ENCODE peak calls at places on chromosome 2, in four cellular contexts. One of them, this sample, is unnamed.

GRCh38 chr2:174343638-174344455 is 9.1 kb downstream of the SP9 start:
- DNase-seq in CD8-positive, alpha-beta memory T cell: no peak
- DNase-seq in adrenal gland: no peak
- DNase-seq in stimulated activated CD8-positive, alpha-beta memory T cell treated with anti-CD3 and anti-CD28 coated beads, Interleukin-15, amount 100 ng/mL, for 24 hours: no peak
- DNase-seq in this sample: no peak

GRCh38 chr2:6865346-6866238 is at the start of gene CMPK2:
- DNase-seq in CD8-positive, alpha-beta memory T cell: peak
- DNase-seq in adrenal gland: peak
- DNase-seq in stimulated activated CD8-positive, alpha-beta memory T cell treated with anti-CD3 and anti-CD28 coated beads, Interleukin-15, amount 100 ng/mL, for 24 hours: peak
- DNase-seq in this sample: peak

GRCh38 chr2:29360016-29360784 is 245.0 kb downstream of the CLIP4 start:
- DNase-seq in CD8-positive, alpha-beta memory T cell: no peak
- DNase-seq in adrenal gland: no peak
- DNase-seq in stimulated activated CD8-positive, alpha-beta memory T cell treated with anti-CD3 and anti-CD28 coated beads, Interleukin-15, amount 100 ng/mL, for 24 hours: no peak
- DNase-seq in this sample: no peak

GRCh38 chr2:212387146-212387545 is 151.5 kb downstream of the ERBB4 start:
- DNase-seq in CD8-positive, alpha-beta memory T cell: no peak
- DNase-seq in adrenal gland: no peak
- DNase-seq in stimulated activated CD8-positive, alpha-beta memory T cell treated with anti-CD3 and anti-CD28 coated beads, Interleukin-15, amount 100 ng/mL, for 24 hours: no peak
- DNase-seq in this sample: no peak

GRCh38 chr2:30109856-30110255 is 37.0 kb upstream of the YPEL5 start:
- DNase-seq in CD8-positive, alpha-beta memory T cell: no peak
- DNase-seq in adrenal gland: no peak
- DNase-seq in stimulated activated CD8-positive, alpha-beta memory T cell treated with anti-CD3 and anti-CD28 coated beads, Interleukin-15, amount 100 ng/mL, for 24 hours: no peak
- DNase-seq in this sample: no peak

GRCh38 chr2:133993160-133993559 is 260.7 kb upstream of the MGAT5 start:
- DNase-seq in CD8-positive, alpha-beta memory T cell: no peak
- DNase-seq in adrenal gland: no peak
- DNase-seq in stimulated activated CD8-positive, alpha-beta memory T cell treated with anti-CD3 and anti-CD28 coated beads, Interleukin-15, amount 100 ng/mL, for 24 hours: no peak
- DNase-seq in this sample: no peak

GRCh38 chr2:240250985-240251847 is 110.8 kb upstream of the OTOS start:
- DNase-seq in CD8-positive, alpha-beta memory T cell: no peak
- DNase-seq in adrenal gland: peak
- DNase-seq in stimulated activated CD8-positive, alpha-beta memory T cell treated with anti-CD3 and anti-CD28 coated beads, Interleukin-15, amount 100 ng/mL, for 24 hours: no peak
- DNase-seq in this sample: peak

GRCh38 chr2:113799375-113799774 is 42.9 kb upstream of the SLC35F5 start:
- DNase-seq in CD8-positive, alpha-beta memory T cell: no peak
- DNase-seq in adrenal gland: no peak
- DNase-seq in stimulated activated CD8-positive, alpha-beta memory T cell treated with anti-CD3 and anti-CD28 coated beads, Interleukin-15, amount 100 ng/mL, for 24 hours: no peak
- DNase-seq in this sample: no peak

GRCh38 chr2:3633982-3634630 is 23.9 kb upstream of the ALLC start:
- DNase-seq in CD8-positive, alpha-beta memory T cell: no peak
- DNase-seq in adrenal gland: no peak
- DNase-seq in stimulated activated CD8-positive, alpha-beta memory T cell treated with anti-CD3 and anti-CD28 coated beads, Interleukin-15, amount 100 ng/mL, for 24 hours: no peak
- DNase-seq in this sample: peak

GRCh38 chr2:79874015-79874414 is 361.2 kb downstream of the CTNNA2 start:
- DNase-seq in CD8-positive, alpha-beta memory T cell: no peak
- DNase-seq in adrenal gland: no peak
- DNase-seq in stimulated activated CD8-positive, alpha-beta memory T cell treated with anti-CD3 and anti-CD28 coated beads, Interleukin-15, amount 100 ng/mL, for 24 hours: no peak
- DNase-seq in this sample: no peak

GRCh38 chr2:201618744-201619654 is 24.3 kb downstream of the TMEM237 start:
- DNase-seq in CD8-positive, alpha-beta memory T cell: no peak
- DNase-seq in adrenal gland: peak
- DNase-seq in stimulated activated CD8-positive, alpha-beta memory T cell treated with anti-CD3 and anti-CD28 coated beads, Interleukin-15, amount 100 ng/mL, for 24 hours: no peak
- DNase-seq in this sample: peak

GRCh38 chr2:232816656-232817055 is 40.3 kb upstream of the KCNJ13 start:
- DNase-seq in CD8-positive, alpha-beta memory T cell: no peak
- DNase-seq in adrenal gland: no peak
- DNase-seq in stimulated activated CD8-positive, alpha-beta memory T cell treated with anti-CD3 and anti-CD28 coated beads, Interleukin-15, amount 100 ng/mL, for 24 hours: no peak
- DNase-seq in this sample: no peak

GRCh38 chr2:232839680-232840079 is 30.4 kb upstream of the SNORC start:
- DNase-seq in CD8-positive, alpha-beta memory T cell: no peak
- DNase-seq in adrenal gland: peak
- DNase-seq in stimulated activated CD8-positive, alpha-beta memory T cell treated with anti-CD3 and anti-CD28 coated beads, Interleukin-15, amount 100 ng/mL, for 24 hours: no peak
- DNase-seq in this sample: no peak

GRCh38 chr2:127083819-127084503 is 23.0 kb downstream of the BIN1 start:
- DNase-seq in CD8-positive, alpha-beta memory T cell: no peak
- DNase-seq in adrenal gland: peak
- DNase-seq in stimulated activated CD8-positive, alpha-beta memory T cell treated with anti-CD3 and anti-CD28 coated beads, Interleukin-15, amount 100 ng/mL, for 24 hours: no peak
- DNase-seq in this sample: peak

GRCh38 chr2:155895016-155895415 is 437.5 kb downstream of the NR4A2 start:
- DNase-seq in CD8-positive, alpha-beta memory T cell: no peak
- DNase-seq in adrenal gland: no peak
- DNase-seq in stimulated activated CD8-positive, alpha-beta memory T cell treated with anti-CD3 and anti-CD28 coated beads, Interleukin-15, amount 100 ng/mL, for 24 hours: no peak
- DNase-seq in this sample: no peak

GRCh38 chr2:176931588-176932563 is 280.7 kb upstream of the HNRNPA3 start:
- DNase-seq in CD8-positive, alpha-beta memory T cell: peak
- DNase-seq in adrenal gland: no peak
- DNase-seq in stimulated activated CD8-positive, alpha-beta memory T cell treated with anti-CD3 and anti-CD28 coated beads, Interleukin-15, amount 100 ng/mL, for 24 hours: no peak
- DNase-seq in this sample: no peak

GRCh38 chr2:78686754-78687153 is 338.7 kb upstream of the REG3G start:
- DNase-seq in CD8-positive, alpha-beta memory T cell: no peak
- DNase-seq in adrenal gland: no peak
- DNase-seq in stimulated activated CD8-positive, alpha-beta memory T cell treated with anti-CD3 and anti-CD28 coated beads, Interleukin-15, amount 100 ng/mL, for 24 hours: no peak
- DNase-seq in this sample: no peak

GRCh38 chr2:4715065-4715464 is 977.1 kb upstream of the SOX11 start:
- DNase-seq in CD8-positive, alpha-beta memory T cell: no peak
- DNase-seq in adrenal gland: no peak
- DNase-seq in stimulated activated CD8-positive, alpha-beta memory T cell treated with anti-CD3 and anti-CD28 coated beads, Interleukin-15, amount 100 ng/mL, for 24 hours: no peak
- DNase-seq in this sample: no peak

GRCh38 chr2:127941461-127941860 is 55.7 kb upstream of the AMMECR1L start:
- DNase-seq in CD8-positive, alpha-beta memory T cell: no peak
- DNase-seq in adrenal gland: no peak
- DNase-seq in stimulated activated CD8-positive, alpha-beta memory T cell treated with anti-CD3 and anti-CD28 coated beads, Interleukin-15, amount 100 ng/mL, for 24 hours: no peak
- DNase-seq in this sample: no peak

GRCh38 chr2:182652326-182652725 is 63.7 kb upstream of the DNAJC10 start:
- DNase-seq in CD8-positive, alpha-beta memory T cell: no peak
- DNase-seq in adrenal gland: no peak
- DNase-seq in stimulated activated CD8-positive, alpha-beta memory T cell treated with anti-CD3 and anti-CD28 coated beads, Interleukin-15, amount 100 ng/mL, for 24 hours: no peak
- DNase-seq in this sample: no peak

GRCh38 chr2:173999272-173999671 is 34.1 kb upstream of the SP3 start:
- DNase-seq in CD8-positive, alpha-beta memory T cell: no peak
- DNase-seq in adrenal gland: no peak
- DNase-seq in stimulated activated CD8-positive, alpha-beta memory T cell treated with anti-CD3 and anti-CD28 coated beads, Interleukin-15, amount 100 ng/mL, for 24 hours: no peak
- DNase-seq in this sample: peak

GRCh38 chr2:227488045-227488444 is 16.1 kb downstream of the AGFG1 start:
- DNase-seq in CD8-positive, alpha-beta memory T cell: no peak
- DNase-seq in adrenal gland: no peak
- DNase-seq in stimulated activated CD8-positive, alpha-beta memory T cell treated with anti-CD3 and anti-CD28 coated beads, Interleukin-15, amount 100 ng/mL, for 24 hours: no peak
- DNase-seq in this sample: no peak

GRCh38 chr2:105442056-105442455 is 43.2 kb upstream of the FHL2 start:
- DNase-seq in CD8-positive, alpha-beta memory T cell: no peak
- DNase-seq in adrenal gland: no peak
- DNase-seq in stimulated activated CD8-positive, alpha-beta memory T cell treated with anti-CD3 and anti-CD28 coated beads, Interleukin-15, amount 100 ng/mL, for 24 hours: no peak
- DNase-seq in this sample: no peak

GRCh38 chr2:171159326-171160118 is 1.2 kb downstream of the TLK1 start:
- DNase-seq in CD8-positive, alpha-beta memory T cell: peak
- DNase-seq in adrenal gland: peak
- DNase-seq in stimulated activated CD8-positive, alpha-beta memory T cell treated with anti-CD3 and anti-CD28 coated beads, Interleukin-15, amount 100 ng/mL, for 24 hours: peak
- DNase-seq in this sample: peak

GRCh38 chr2:173555833-173556232 is 201.2 kb downstream of the CDCA7 start:
- DNase-seq in CD8-positive, alpha-beta memory T cell: no peak
- DNase-seq in adrenal gland: no peak
- DNase-seq in stimulated activated CD8-positive, alpha-beta memory T cell treated with anti-CD3 and anti-CD28 coated beads, Interleukin-15, amount 100 ng/mL, for 24 hours: no peak
- DNase-seq in this sample: no peak

GRCh38 chr2:106995560-106995959 is 109.6 kb upstream of the ST6GAL2 start:
- DNase-seq in CD8-positive, alpha-beta memory T cell: no peak
- DNase-seq in adrenal gland: no peak
- DNase-seq in stimulated activated CD8-positive, alpha-beta memory T cell treated with anti-CD3 and anti-CD28 coated beads, Interleukin-15, amount 100 ng/mL, for 24 hours: no peak
- DNase-seq in this sample: no peak

GRCh38 chr2:37898448-37898847 is 26.6 kb upstream of the RMDN2 start:
- DNase-seq in CD8-positive, alpha-beta memory T cell: no peak
- DNase-seq in adrenal gland: no peak
- DNase-seq in stimulated activated CD8-positive, alpha-beta memory T cell treated with anti-CD3 and anti-CD28 coated beads, Interleukin-15, amount 100 ng/mL, for 24 hours: no peak
- DNase-seq in this sample: no peak

GRCh38 chr2:169748316-169748715 is 14.7 kb downstream of the KLHL23 start:
- DNase-seq in CD8-positive, alpha-beta memory T cell: no peak
- DNase-seq in adrenal gland: no peak
- DNase-seq in stimulated activated CD8-positive, alpha-beta memory T cell treated with anti-CD3 and anti-CD28 coated beads, Interleukin-15, amount 100 ng/mL, for 24 hours: no peak
- DNase-seq in this sample: no peak

GRCh38 chr2:60530660-60531276 is 22.7 kb downstream of the BCL11A start:
- DNase-seq in CD8-positive, alpha-beta memory T cell: no peak
- DNase-seq in adrenal gland: peak
- DNase-seq in stimulated activated CD8-positive, alpha-beta memory T cell treated with anti-CD3 and anti-CD28 coated beads, Interleukin-15, amount 100 ng/mL, for 24 hours: no peak
- DNase-seq in this sample: peak

GRCh38 chr2:36708119-36708741 is 11.7 kb downstream of the VIT start:
- DNase-seq in CD8-positive, alpha-beta memory T cell: no peak
- DNase-seq in adrenal gland: no peak
- DNase-seq in stimulated activated CD8-positive, alpha-beta memory T cell treated with anti-CD3 and anti-CD28 coated beads, Interleukin-15, amount 100 ng/mL, for 24 hours: no peak
- DNase-seq in this sample: no peak

GRCh38 chr2:65868177-65868576 is 435.8 kb upstream of the SPRED2 start:
- DNase-seq in CD8-positive, alpha-beta memory T cell: no peak
- DNase-seq in adrenal gland: no peak
- DNase-seq in stimulated activated CD8-positive, alpha-beta memory T cell treated with anti-CD3 and anti-CD28 coated beads, Interleukin-15, amount 100 ng/mL, for 24 hours: no peak
- DNase-seq in this sample: no peak

GRCh38 chr2:12824304-12824761 is 107.6 kb downstream of the TRIB2 start:
- DNase-seq in CD8-positive, alpha-beta memory T cell: no peak
- DNase-seq in adrenal gland: peak
- DNase-seq in stimulated activated CD8-positive, alpha-beta memory T cell treated with anti-CD3 and anti-CD28 coated beads, Interleukin-15, amount 100 ng/mL, for 24 hours: no peak
- DNase-seq in this sample: peak

GRCh38 chr2:221969830-221970144 is 329.0 kb downstream of the PAX3 start:
- DNase-seq in CD8-positive, alpha-beta memory T cell: no peak
- DNase-seq in adrenal gland: no peak
- DNase-seq in stimulated activated CD8-positive, alpha-beta memory T cell treated with anti-CD3 and anti-CD28 coated beads, Interleukin-15, amount 100 ng/mL, for 24 hours: no peak
- DNase-seq in this sample: no peak

GRCh38 chr2:54106631-54107454 is 8.6 kb upstream of the ACYP2 start:
- DNase-seq in CD8-positive, alpha-beta memory T cell: no peak
- DNase-seq in adrenal gland: peak
- DNase-seq in stimulated activated CD8-positive, alpha-beta memory T cell treated with anti-CD3 and anti-CD28 coated beads, Interleukin-15, amount 100 ng/mL, for 24 hours: no peak
- DNase-seq in this sample: no peak

GRCh38 chr2:218648473-218649100 is 10.8 kb downstream of the ZNF142 start:
- DNase-seq in CD8-positive, alpha-beta memory T cell: peak
- DNase-seq in adrenal gland: peak
- DNase-seq in stimulated activated CD8-positive, alpha-beta memory T cell treated with anti-CD3 and anti-CD28 coated beads, Interleukin-15, amount 100 ng/mL, for 24 hours: no peak
- DNase-seq in this sample: no peak

GRCh38 chr2:9613291-9613690 is 17.5 kb downstream of the YWHAQ start:
- DNase-seq in CD8-positive, alpha-beta memory T cell: no peak
- DNase-seq in adrenal gland: no peak
- DNase-seq in stimulated activated CD8-positive, alpha-beta memory T cell treated with anti-CD3 and anti-CD28 coated beads, Interleukin-15, amount 100 ng/mL, for 24 hours: no peak
- DNase-seq in this sample: no peak

GRCh38 chr2:1373794-1374193 is 39.5 kb upstream of the TPO start:
- DNase-seq in CD8-positive, alpha-beta memory T cell: no peak
- DNase-seq in adrenal gland: no peak
- DNase-seq in stimulated activated CD8-positive, alpha-beta memory T cell treated with anti-CD3 and anti-CD28 coated beads, Interleukin-15, amount 100 ng/mL, for 24 hours: no peak
- DNase-seq in this sample: no peak

GRCh38 chr2:99762714-99763113 is 272.9 kb upstream of the REV1 start:
- DNase-seq in CD8-positive, alpha-beta memory T cell: no peak
- DNase-seq in adrenal gland: no peak
- DNase-seq in stimulated activated CD8-positive, alpha-beta memory T cell treated with anti-CD3 and anti-CD28 coated beads, Interleukin-15, amount 100 ng/mL, for 24 hours: no peak
- DNase-seq in this sample: no peak

GRCh38 chr2:113217455-113218282 is 43.9 kb downstream of the PSD4 start:
- DNase-seq in CD8-positive, alpha-beta memory T cell: no peak
- DNase-seq in adrenal gland: peak
- DNase-seq in stimulated activated CD8-positive, alpha-beta memory T cell treated with anti-CD3 and anti-CD28 coated beads, Interleukin-15, amount 100 ng/mL, for 24 hours: no peak
- DNase-seq in this sample: peak

GRCh38 chr2:23566236-23567142 is 181.5 kb downstream of the KLHL29 start:
- DNase-seq in CD8-positive, alpha-beta memory T cell: no peak
- DNase-seq in adrenal gland: peak
- DNase-seq in stimulated activated CD8-positive, alpha-beta memory T cell treated with anti-CD3 and anti-CD28 coated beads, Interleukin-15, amount 100 ng/mL, for 24 hours: no peak
- DNase-seq in this sample: no peak